ENCODE peak calls at places on chromosomes 7 and 10, in four cellular contexts. G, C, N and Q are unnamed samples.

GRCh38 chr7:50812847-50813475 is 30.3 kb upstream of the GRB10 start:
- DNase-seq in G (no peak), C (peak), N (no peak), Q (no peak)

GRCh38 chr7:127396184-127396583 is 3.7 kb upstream of the ZNF800 start:
- DNase-seq in C (peak), G (peak), N (no peak), Q (no peak)

GRCh38 chr10:18483787-18484186 is 167.6 kb downstream of the NSUN6 start:
- DNase-seq in C (no peak), G (no peak), N (no peak), Q (no peak)

GRCh38 chr10:114012650-114013049 is 31.0 kb upstream of the ADRB1 start:
- DNase-seq in C (no peak), G (no peak), N (no peak), Q (no peak)

GRCh38 chr10:121696854-121697253 is 98.6 kb upstream of the FGFR2 start:
- DNase-seq in N (no peak), C (peak), G (peak), Q (no peak)

GRCh38 chr10:114879541-114880158 is 58.1 kb downstream of the FHIP2A start:
- DNase-seq in G (peak), C (peak), N (peak), Q (peak)

GRCh38 chr10:88932539-88933256 is 19.9 kb downstream of the ACTA2 start:
- DNase-seq in G (peak), C (peak), N (no peak), Q (no peak)

GRCh38 chr10:97123713-97124112 is 62.0 kb downstream of the SLIT1 start:
- DNase-seq in C (no peak), N (no peak), G (no peak), Q (no peak)

GRCh38 chr10:88012627-88013026 is 149.2 kb downstream of the PTEN start:
- DNase-seq in C (no peak), G (no peak), N (no peak), Q (no peak)

GRCh38 chr10:34530778-34531177 is 284.3 kb downstream of the PARD3 start:
- DNase-seq in C (no peak), G (no peak), N (no peak), Q (no peak)

GRCh38 chr10:34524369-34525091 is 290.6 kb downstream of the PARD3 start:
- DNase-seq in C (no peak), G (no peak), N (peak), Q (no peak)

GRCh38 chr10:34526186-34526585 is 288.9 kb downstream of the PARD3 start:
- DNase-seq in C (no peak), N (no peak), G (no peak), Q (no peak)

GRCh38 chr10:34526758-34527730 is 288.1 kb downstream of the PARD3 start:
- DNase-seq in C (no peak), N (no peak), G (no peak), Q (no peak)

DNA sequence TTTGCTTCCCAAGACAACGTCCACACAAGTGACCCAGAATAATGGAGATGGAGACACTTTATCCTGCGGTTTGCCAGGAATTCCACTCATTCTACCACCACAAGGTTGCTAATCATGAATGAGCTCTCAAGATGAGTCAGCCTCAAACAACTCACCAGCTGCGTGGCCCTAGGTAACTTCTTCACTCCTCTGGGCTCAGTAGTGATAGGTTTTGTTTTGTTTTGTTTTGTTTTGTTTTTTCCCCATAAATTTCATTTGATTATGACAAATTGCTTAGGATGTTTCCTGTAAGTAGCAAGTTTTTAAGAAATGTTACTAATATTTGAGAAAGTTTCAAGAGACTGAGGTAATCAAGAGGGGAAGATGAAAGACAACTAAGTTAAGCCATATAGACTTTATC is 286.8 kb downstream of the PARD3 start:
- DNase-seq in G (no peak), C (no peak), N (no peak), Q (no peak)
- TF ChIP-seq SPI1 in G (no peak), C (no peak), N (no peak), Q (no peak)

GRCh38 chr7:5429253-5429856 is 5.7 kb upstream of the TNRC18 start:
- DNase-seq in C (peak), N (no peak), G (peak), Q (no peak)
- TF ChIP-seq SPI1 in C (no peak), N (no peak), G (no peak), Q (no peak)

GRCh38 chr10:126243976-126244375 is 144.3 kb downstream of the ADAM12 start:
- DNase-seq in C (no peak), G (no peak), N (no peak), Q (no peak)
- TF ChIP-seq SPI1 in C (no peak), G (no peak), N (no peak), Q (no peak)

DNA sequence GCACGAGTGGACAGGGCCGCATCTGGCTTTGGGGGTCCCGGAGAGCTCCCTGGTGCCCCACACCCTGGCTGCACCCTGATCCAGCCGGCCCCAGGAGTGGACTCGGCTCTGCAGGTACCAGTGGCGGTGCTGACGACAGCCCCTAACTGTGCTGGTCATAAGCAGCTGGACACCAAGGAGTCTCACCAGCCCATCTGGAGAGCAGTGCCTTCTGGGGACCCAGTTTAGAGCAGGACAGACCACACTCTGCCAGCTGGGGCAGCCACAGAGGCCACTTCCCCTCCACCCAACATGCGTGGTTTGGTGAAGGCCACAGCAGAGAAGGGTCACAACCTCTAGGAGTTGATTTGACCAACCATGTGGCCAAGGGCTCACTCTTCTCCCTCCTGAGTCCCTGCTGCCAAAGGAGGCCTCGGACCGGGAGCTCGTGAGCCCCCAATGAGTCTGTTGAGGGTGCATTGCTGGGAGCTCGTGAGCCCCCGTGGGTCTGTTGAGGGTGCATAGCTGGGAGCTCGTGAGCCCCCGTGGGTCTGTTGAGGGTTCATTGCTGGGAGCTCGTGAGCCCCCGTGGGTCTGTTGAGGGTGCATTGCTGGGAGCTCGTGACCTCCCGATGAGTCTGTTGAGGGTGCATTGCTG is 16.0 kb upstream of the INPP5A start:
- DNase-seq in G (no peak), C (no peak), N (no peak), Q (no peak)
- TF ChIP-seq SPI1 in G (no peak), C (no peak), N (no peak), Q (no peak)

GRCh38 chr7:123724725-123725381 is 23.9 kb downstream of the WASL start:
- DNase-seq in C (no peak), G (no peak), N (no peak), Q (no peak)
- TF ChIP-seq SPI1 in C (no peak), G (peak), N (no peak), Q (peak)